ENCODE peak calls at places on chromosomes 13 and 19, in seven cellular contexts. W is brain pericyte, S is RPMI7951, I is dorsolateral prefrontal cortex, X is C1 segment of cervical spinal cord, P is EH, N is transverse colon. U is an unnamed sample.

GRCh38 chr19:17305211-17305516 is 508 bp upstream of the MRPL34 start:
- DNase-seq in N (no peak), P (no peak), X (no peak), I (no peak), W (no peak), S (no peak), U (no peak)

GRCh38 chr19:39307233-39307821 is 11.1 kb downstream of the IFNL1 start:
- DNase-seq in N (peak; percentile 48), S (no peak), X (no peak), I (no peak), P (peak; percentile 9), W (no peak), U (peak; percentile 76)

GRCh38 chr13:73268306-73268705 is 209.5 kb downstream of the KLF5 start:
- DNase-seq in X (no peak), I (no peak), S (peak; percentile 69), W (no peak), N (peak; percentile 38), P (peak; percentile 71), U (peak; percentile 51)

GRCh38 chr13:45511310-45512147 is 46.8 kb downstream of the COG3 start:
- DNase-seq in S (peak; percentile 60), N (no peak), W (peak; percentile 32), I (no peak), X (no peak), P (peak; percentile 75), U (peak; percentile 74)

GRCh38 chr13:27379694-27380596 is 44.5 kb upstream of the GTF3A start:
- DNase-seq in I (peak; percentile 75), S (peak; percentile 43), N (peak; percentile 88), X (peak; percentile 3), W (no peak), P (peak; percentile 60), U (peak; percentile 85)

GRCh38 chr13:57630661-57631606 is 610 bp upstream of the PCDH17 start:
- DNase-seq in X (peak; percentile 51), N (no peak), W (no peak), I (peak; percentile 46), S (peak; percentile 61), P (no peak), U (peak; percentile 12)

GRCh38 chr19:16886305-16886880 is 2.4 kb upstream of the F2RL3 start:
- DNase-seq in N (peak; percentile 39), W (no peak), P (peak; percentile 78), I (no peak), S (peak; percentile 93), X (no peak), U (peak; percentile 68)

GRCh38 chr13:40316301-40316700 is 350.1 kb downstream of the FOXO1 start:
- DNase-seq in X (no peak), S (no peak), I (no peak), P (no peak), N (no peak), W (no peak), U (no peak)

GRCh38 chr13:109182777-109183465 is 553.5 kb downstream of the MYO16 start:
- DNase-seq in N (no peak), I (no peak), X (no peak), S (peak; percentile 0), P (peak; percentile 34), W (no peak), U (no peak)

GRCh38 chr19:35644987-35645679 is 3.0 kb upstream of the COX6B1 start:
- DNase-seq in N (peak; percentile 92), P (peak; percentile 72), X (peak; percentile 19), I (peak; percentile 74), S (peak; percentile 71), W (no peak), U (peak; percentile 79)

GRCh38 chr13:110841846-110842245 is 73.0 kb downstream of the ANKRD10 start:
- DNase-seq in N (no peak), P (peak; percentile 43), S (peak; percentile 87), X (no peak), I (no peak), W (no peak), U (peak; percentile 2)

GRCh38 chr13:39037410-39037879 is 444 bp downstream of the PROSER1 start:
- DNase-seq in I (no peak), N (no peak), X (no peak), W (no peak), S (no peak), P (peak; percentile 14), U (no peak)

GRCh38 chr19:41588497-41589209 is 12.7 kb downstream of the CEACAM21 start:
- DNase-seq in W (no peak), N (no peak), P (peak; percentile 57), S (peak; percentile 39), I (no peak), X (no peak), U (peak; percentile 61)

GRCh38 chr13:27921421-27921960 is 1.7 kb downstream of the PDX1 start:
- DNase-seq in W (no peak), P (no peak), X (no peak), S (no peak), I (no peak), N (no peak), U (peak; percentile 18)

GRCh38 chr13:26236306-26236705 is 14.2 kb upstream of the RNF6 start:
- DNase-seq in N (no peak), W (no peak), P (no peak), S (no peak), I (no peak), X (no peak), U (no peak)

GRCh38 chr13:49998714-49999624 is 2.1 kb downstream of the TRIM13 start:
- DNase-seq in W (no peak), I (no peak), P (no peak), N (no peak), S (no peak), X (no peak), U (no peak)

GRCh38 chr19:49912965-49913685 is 15.9 kb upstream of the ATF5 start:
- DNase-seq in P (no peak), S (no peak), X (no peak), N (no peak), W (no peak), I (peak; percentile 75), U (no peak)

GRCh38 chr19:50333737-50334617 is 4.8 kb upstream of the KCNC3 start:
- DNase-seq in S (peak; percentile 68), X (peak; percentile 94), I (peak; percentile 79), N (peak; percentile 84), P (peak; percentile 51), W (no peak), U (peak; percentile 99)

GRCh38 chr19:370641-371330 is 26.2 kb upstream of the MIER2 start:
- DNase-seq in W (no peak), N (no peak), I (peak; percentile 30), P (no peak), X (no peak), S (no peak), U (no peak)

GRCh38 chr19:5665781-5666513 is 14.4 kb downstream of the MICOS13 start:
- DNase-seq in P (peak; percentile 76), I (no peak), N (no peak), W (no peak), S (peak; percentile 45), X (no peak), U (peak; percentile 68)

U was measured in AG20443.